ENCODE peak calls at places on chromosomes 13 and 19, in five cellular contexts. P, M, A, J and Q are unnamed samples.

GRCh38 chr13:85261757-85262346 is 537.4 kb downstream of the SLITRK6 start:
- DNase-seq in J (no peak), M (no peak), A (no peak), P (peak; percentile 23), Q (no peak)

GRCh38 chr19:48170817-48171347 is 402 bp downstream of the ZSWIM9 start:
- DNase-seq in J (no peak), M (no peak), A (no peak), P (no peak), Q (no peak)

GRCh38 chr13:106917024-106917491 is 349.1 kb upstream of the ARGLU1 start:
- DNase-seq in A (no peak), P (no peak), J (peak; percentile 51), M (no peak), Q (no peak)

GRCh38 chr19:36528921-36529518 is 949 bp upstream of the ZNF260 start:
- DNase-seq in J (no peak), P (no peak), M (no peak), A (peak; percentile 7), Q (no peak)

GRCh38 chr19:11106477-11106876 is 17.2 kb downstream of the LDLR start:
- DNase-seq in M (no peak), P (no peak), A (no peak), J (peak; percentile 57), Q (no peak)

GRCh38 chr19:45781282-45782161 is 768 bp downstream of the DMPK start:
- DNase-seq in J (peak; percentile 44), A (no peak), P (peak; percentile 32), M (peak; percentile 17), Q (no peak)

GRCh38 chr13:39245688-39246087 is 207.4 kb downstream of the NHLRC3 start:
- DNase-seq in P (no peak), J (no peak), M (no peak), A (no peak), Q (no peak)

GRCh38 chr13:110393761-110394160 is 86.7 kb downstream of the COL4A2 start:
- DNase-seq in J (no peak), A (no peak), P (no peak), M (no peak), Q (no peak)

GRCh38 chr13:20825476-20825875 is 51.7 kb upstream of the EEF1AKMT1 start:
- DNase-seq in A (no peak), M (no peak), J (no peak), P (no peak), Q (no peak)

GRCh38 chr19:16078311-16078758 is 2.0 kb downstream of the TPM4 start:
- DNase-seq in J (no peak), M (no peak), P (no peak), A (no peak), Q (no peak)

GRCh38 chr13:65881561-65882155 is 1348.5 kb downstream of the PCDH9 start:
- DNase-seq in J (no peak), P (no peak), A (no peak), M (no peak), Q (no peak)

GRCh38 chr19:55477905-55478304 is 1.5 kb downstream of the ZNF628 start:
- DNase-seq in A (no peak), M (no peak), J (no peak), P (no peak), Q (no peak)

GRCh38 chr13:31431722-31432137 is 232.0 kb downstream of the B3GLCT start:
- DNase-seq in J (peak; percentile 22), M (no peak), P (peak; percentile 31), A (no peak), Q (peak; percentile 8)

GRCh38 chr19:11598746-11599145 is 1.5 kb downstream of the ZNF627 start:
- DNase-seq in M (no peak), J (no peak), P (no peak), A (no peak), Q (no peak)

GRCh38 chr13:33426131-33426530 is 140.6 kb upstream of the STARD13 start:
- DNase-seq in P (no peak), M (no peak), A (no peak), J (no peak), Q (no peak)

GRCh38 chr19:56170261-56170660 is 5.5 kb upstream of the GALP start:
- DNase-seq in M (no peak), P (peak; percentile 89), J (no peak), A (no peak), Q (no peak)

GRCh38 chr13:41028051-41028450 is 8.9 kb upstream of the ELF1 start:
- DNase-seq in P (no peak), A (no peak), M (no peak), J (no peak), Q (no peak)